ENCODE peak calls at places on chromosomes 16 and 17, in five cellular contexts. X is heart right ventricle, F is fibroblast of lung, V is Karpas-422, D is transverse colon. M is an unnamed sample.

GRCh38 chr16:86926695-86927094 is 348.3 kb downstream of the FOXL1 start:
- DNase-seq in X (no peak), F (no peak), V (no peak), D (no peak), M (no peak)

GRCh38 chr16:57113042-57113453 is 20.7 kb downstream of the CPNE2 start:
- DNase-seq in X (no peak), F (peak; percentile 36), V (no peak), D (no peak), M (no peak)

GRCh38 chr17:48262982-48263586 is 155.5 kb downstream of the SNX11 start:
- DNase-seq in X (no peak), F (peak; percentile 49), V (no peak), D (no peak), M (no peak)

GRCh38 chr16:57938936-57939871 is 31.7 kb downstream of the CNGB1 start:
- DNase-seq in X (peak; percentile 71), F (peak; percentile 65), V (no peak), D (peak; percentile 66), M (peak; percentile 60)

GRCh38 chr17:10177921-10178788 is 20.3 kb downstream of the GAS7 start:
- DNase-seq in X (no peak), F (no peak), V (peak; percentile 93), D (no peak), M (no peak)

GRCh38 chr16:85227924-85228462 is 115.7 kb upstream of the CIBAR2 start:
- DNase-seq in X (no peak), F (peak; percentile 66), V (no peak), D (no peak), M (peak; percentile 71)

GRCh38 chr17:39800540-39800939 is 62.8 kb downstream of the GRB7 start:
- DNase-seq in X (no peak), F (no peak), V (peak; percentile 75), D (peak; percentile 17), M (no peak)

GRCh38 chr16:56295739-56296527 is 104.6 kb downstream of the GNAO1 start:
- DNase-seq in X (no peak), F (no peak), V (no peak), D (no peak), M (no peak)

GRCh38 chr17:17874478-17874877 is 37.7 kb upstream of the SREBF1 start:
- DNase-seq in X (peak; percentile 52), F (peak; percentile 75), V (no peak), D (no peak), M (no peak)

GRCh38 chr16:10817963-10818941 is at the start of gene TVP23A:
- DNase-seq in X (no peak), F (no peak), V (no peak), D (no peak), M (no peak)

GRCh38 chr17:29615492-29616299 is 7.0 kb downstream of the CORO6 start:
- DNase-seq in X (peak; percentile 75), F (peak; percentile 82), V (peak; percentile 94), D (peak; percentile 92), M (peak; percentile 93)

GRCh38 chr17:37770631-37771518 is 26.0 kb upstream of the HNF1B start:
- DNase-seq in X (peak; percentile 10), F (peak; percentile 63), V (peak; percentile 75), D (peak; percentile 83), M (no peak)

GRCh38 chr17:47812146-47812920 is 9.3 kb downstream of the OSBPL7 start:
- DNase-seq in X (no peak), F (no peak), V (no peak), D (no peak), M (no peak)

GRCh38 chr16:66970775-66971725 is 10.0 kb downstream of the CES3 start:
- DNase-seq in X (no peak), F (no peak), V (no peak), D (no peak), M (no peak)

GRCh38 chr16:82801361-82801760 is 174.6 kb downstream of the CDH13 start:
- DNase-seq in X (no peak), F (no peak), V (no peak), D (no peak), M (no peak)

GRCh38 chr16:85167589-85168537 is 55.6 kb upstream of the CIBAR2 start:
- DNase-seq in X (no peak), F (no peak), V (no peak), D (no peak), M (no peak)

GRCh38 chr17:14198013-14198412 is 38.6 kb downstream of the CDRT15 start:
- DNase-seq in X (peak; percentile 30), F (no peak), V (no peak), D (no peak), M (no peak)

GRCh38 chr17:49471089-49471683 is 23.9 kb upstream of the NGFR start:
- DNase-seq in X (peak; percentile 43), F (no peak), V (no peak), D (no peak), M (peak; percentile 47)

GRCh38 chr17:6186998-6187397 is 116.8 kb downstream of the WSCD1 start:
- DNase-seq in X (no peak), F (no peak), V (no peak), D (no peak), M (no peak)

GRCh38 chr17:7839890-7840260 is 5.9 kb downstream of the KDM6B start:
- DNase-seq in X (no peak), F (peak; percentile 56), V (peak; percentile 88), D (no peak), M (no peak)

GRCh38 chr17:38539386-38539785 is 66.4 kb downstream of the SRCIN1 start:
- DNase-seq in X (no peak), F (no peak), V (no peak), D (no peak), M (peak; percentile 19)

GRCh38 chr16:1766701-1767100 is 4.6 kb downstream of the NME3 start:
- DNase-seq in X (no peak), F (no peak), V (no peak), D (no peak), M (no peak)

DNA sequence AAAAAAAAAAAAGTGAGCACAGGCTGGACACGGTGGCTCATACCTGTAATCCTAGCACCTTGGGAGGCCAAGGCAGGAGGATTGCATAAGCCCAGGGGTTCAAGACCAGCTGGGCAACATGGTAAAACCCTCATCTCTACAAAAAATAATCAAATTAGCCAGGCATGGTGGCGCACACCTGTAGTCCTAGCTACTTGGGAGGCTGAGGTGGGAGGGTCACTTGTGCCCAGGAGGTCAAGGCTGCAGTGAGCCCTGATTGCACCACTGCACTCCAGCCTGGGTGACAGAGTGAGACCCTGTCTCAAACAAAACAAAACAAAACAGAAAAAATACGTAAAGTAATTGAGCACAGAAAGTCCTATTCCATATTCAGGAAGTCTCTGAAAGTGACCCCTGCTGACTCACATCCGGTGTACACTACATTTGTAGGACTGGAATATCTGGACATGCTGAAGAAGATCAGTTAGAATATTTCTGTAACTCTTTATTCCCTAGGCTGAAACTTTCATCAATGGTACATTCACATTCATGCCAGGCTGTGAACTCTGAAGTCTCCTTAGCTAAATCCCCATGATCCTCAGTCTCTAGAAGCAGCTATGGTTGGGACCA is 66.0 kb upstream of the HAS3 start:
- DNase-seq in X (no peak), F (peak; percentile 22), V (no peak), D (no peak), M (no peak)
- H3K27ac ChIP-seq in X (no peak overlapping the region), F (no peak overlapping the region), V (no peak overlapping the region), D (no peak overlapping the region), M (no peak overlapping the region)

GRCh38 chr16:70589998-70590471 is 56.3 kb upstream of the IL34 start:
- DNase-seq in X (peak; percentile 39), F (peak; percentile 43), V (no peak), D (no peak), M (peak; percentile 61)
- H3K36me3 ChIP-seq in X (no peaks in the 10 kb centered on the region), F (no peaks in the 10 kb centered on the region), V (no peaks in the 10 kb centered on the region), D (no peaks in the 10 kb centered on the region), M (no peaks in the 10 kb centered on the region)

DNA sequence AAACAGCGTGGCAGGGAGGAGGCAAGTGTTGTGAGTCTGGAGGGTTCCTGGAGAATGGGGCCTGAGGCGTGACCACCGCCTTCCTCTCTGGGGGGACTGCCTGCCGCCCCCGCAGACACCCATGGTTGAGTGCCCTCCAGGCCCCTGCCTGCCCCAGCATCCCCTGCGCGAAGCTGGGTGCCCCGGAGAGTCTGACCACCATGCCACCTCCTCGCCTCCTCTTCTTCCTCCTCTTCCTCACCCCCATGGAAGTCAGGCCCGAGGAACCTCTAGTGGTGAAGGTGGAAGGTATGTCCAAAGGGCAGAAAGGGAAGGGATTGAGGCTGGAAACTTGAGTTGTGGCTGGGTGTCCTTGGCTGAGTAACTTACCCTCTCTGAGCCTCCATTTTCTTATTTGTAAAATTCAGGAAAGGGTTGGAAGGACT is at the start of gene CD19:
- DNase-seq in X (no peak), F (no peak), V (peak; percentile 74), D (no peak), M (no peak)
- H3K4me1 ChIP-seq in X (peaks cover 6% of the 10 kb centered on the region), F (no peaks in the 10 kb centered on the region), V (peaks cover 28% of the 10 kb centered on the region), D (peaks cover 5% of the 10 kb centered on the region), M (no peaks in the 10 kb centered on the region)

GRCh38 chr16:53115773-53116172 is 61.0 kb downstream of the CHD9 start:
- DNase-seq in X (no peak), F (no peak), V (no peak), D (no peak), M (no peak)

GRCh38 chr16:53112015-53112414 is 57.2 kb downstream of the CHD9 start:
- DNase-seq in X (no peak), F (no peak), V (no peak), D (no peak), M (no peak)

GRCh38 chr16:53111078-53111776 is 56.4 kb downstream of the CHD9 start:
- DNase-seq in X (no peak), F (peak; percentile 60), V (no peak), D (no peak), M (no peak)

GRCh38 chr16:53121043-53121442 is 66.3 kb downstream of the CHD9 start:
- DNase-seq in X (no peak), F (no peak), V (no peak), D (no peak), M (no peak)

GRCh38 chr16:53115047-53115446 is 60.3 kb downstream of the CHD9 start:
- DNase-seq in X (no peak), F (no peak), V (no peak), D (no peak), M (no peak)
- H3K27ac ChIP-seq in X (no peak overlapping the region), F (no peak overlapping the region), V (no peak overlapping the region), D (no peak overlapping the region), M (no peak overlapping the region)

GRCh38 chr17:19945009-19945650 is 32.5 kb downstream of the AKAP10 start:
- DNase-seq in X (no peak), F (no peak), V (no peak), D (no peak), M (no peak)

GRCh38 chr17:19943599-19943998 is 34.0 kb downstream of the AKAP10 start:
- DNase-seq in X (no peak), F (no peak), V (no peak), D (no peak), M (no peak)

GRCh38 chr17:19939993-19940721 is 37.5 kb downstream of the AKAP10 start:
- DNase-seq in X (no peak), F (no peak), V (no peak), D (no peak), M (no peak)

GRCh38 chr17:19940722-19941464 is 36.7 kb downstream of the AKAP10 start:
- DNase-seq in X (no peak), F (peak; percentile 38), V (no peak), D (no peak), M (no peak)

GRCh38 chr17:19943026-19943425 is 34.6 kb downstream of the AKAP10 start:
- DNase-seq in X (no peak), F (no peak), V (no peak), D (no peak), M (no peak)
- H3K36me3 ChIP-seq in X (peaks cover 24% of the 10 kb centered on the region), F (peaks cover 9% of the 10 kb centered on the region), V (peaks cover 53% of the 10 kb centered on the region), D (peaks cover 34% of the 10 kb centered on the region), M (peaks cover 4% of the 10 kb centered on the region)

M was measured in psoas muscle.